ENCODE peak calls at places on chromosomes 3 and 15, in four cellular contexts. Y is transverse colon, N is progenitor cell of endocrine pancreas, K is astrocyte. C is an unnamed sample.

GRCh38 chr3:186025161-186025560 is 83.7 kb downstream of the ETV5 start:
- DNase-seq in Y (no peak), N (no peak), K (peak), C (no peak)

GRCh38 chr3:126371096-126371705 is 14.0 kb upstream of the KLF15 start:
- DNase-seq in N (no peak), Y (no peak), K (no peak), C (no peak)

GRCh38 chr3:42273351-42273750 is 7.4 kb upstream of the CCK start:
- DNase-seq in Y (no peak), K (no peak), N (no peak), C (no peak)

GRCh38 chr3:184543256-184543655 is 18.3 kb upstream of the EPHB3 start:
- DNase-seq in Y (no peak), N (no peak), K (no peak), C (no peak)

GRCh38 chr3:106514431-106514830 is 645.6 kb upstream of the CBLB start:
- DNase-seq in Y (no peak), K (no peak), N (no peak), C (no peak)

GRCh38 chr15:36356978-36357582 is 222.3 kb upstream of the CDIN1 start:
- DNase-seq in K (peak), Y (no peak), N (no peak), C (no peak)

GRCh38 chr3:115658032-115658336 is 34.7 kb downstream of the GAP43 start:
- DNase-seq in N (no peak), K (no peak), Y (no peak), C (no peak)

GRCh38 chr3:100796556-100796955 is 87.3 kb downstream of the TFG start:
- DNase-seq in Y (no peak), K (peak), N (no peak), C (no peak)

GRCh38 chr3:169147246-169148008 is 516.1 kb downstream of the MECOM start:
- DNase-seq in Y (peak), N (peak), K (peak), C (no peak)

GRCh38 chr3:62372621-62373041 is 719 bp downstream of the FEZF2 start:
- DNase-seq in Y (no peak), N (no peak), K (no peak), C (no peak)

GRCh38 chr3:152976232-152976631 is 141.3 kb downstream of the P2RY1 start:
- DNase-seq in N (no peak), Y (no peak), K (no peak), C (no peak)

GRCh38 chr15:39286706-39287105 is 294.2 kb upstream of the THBS1 start:
- DNase-seq in N (no peak), K (no peak), Y (no peak), C (no peak)

GRCh38 chr15:67405208-67406191 is 115.4 kb upstream of the C15orf61 start:
- DNase-seq in Y (no peak), N (no peak), K (peak), C (no peak)

GRCh38 chr15:24861014-24861690 is 93.6 kb upstream of the SNRPN start:
- DNase-seq in K (no peak), Y (no peak), N (no peak), C (no peak)

GRCh38 chr15:41340189-41340695 is 7.6 kb downstream of the NUSAP1 start:
- DNase-seq in N (no peak), K (no peak), Y (no peak), C (no peak)

GRCh38 chr15:90101130-90101968 is 919 bp downstream of the IDH2 start:
- DNase-seq in N (no peak), Y (peak), K (no peak), C (no peak)

DNA sequence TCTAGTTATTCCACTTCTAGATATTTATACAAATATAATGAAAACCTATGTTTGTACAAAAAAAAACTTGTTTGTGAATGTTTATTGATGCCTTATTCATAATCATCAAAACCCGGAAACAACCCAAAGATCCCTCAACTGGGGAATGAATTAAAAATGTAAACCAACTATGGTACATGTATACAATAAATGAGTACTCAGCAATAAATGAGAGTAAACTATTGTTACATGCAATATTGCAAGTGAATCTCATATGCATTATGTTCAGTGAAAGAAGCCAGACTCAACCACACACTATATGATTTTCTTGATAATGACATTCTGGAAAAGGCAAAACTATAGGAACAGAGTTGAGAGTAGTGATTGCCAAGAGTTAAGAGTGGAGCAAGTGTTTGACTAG is 12.3 kb downstream of the ZNF860 start:
- DNase-seq in K (no peak), N (no peak), Y (no peak), C (no peak)
- TF ChIP-seq CTCF in K (no peak), N (no peak), Y (no peak), C (no peak)

GRCh38 chr3:45043715-45044299 is 17.7 kb downstream of the CLEC3B start:
- DNase-seq in K (peak), Y (no peak), N (no peak), C (no peak)
- TF ChIP-seq CTCF in K (peak), Y (no peak), N (no peak), C (no peak)

GRCh38 chr15:77904901-77905300 is 172.6 kb downstream of the TBC1D2B start:
- DNase-seq in K (no peak), N (no peak), Y (no peak), C (no peak)

GRCh38 chr15:77901251-77901881 is 176.1 kb downstream of the TBC1D2B start:
- DNase-seq in N (no peak), Y (no peak), K (no peak), C (no peak)

GRCh38 chr15:77904436-77904821 is 173.1 kb downstream of the TBC1D2B start:
- DNase-seq in N (no peak), K (no peak), Y (no peak), C (no peak)

GRCh38 chr15:77898811-77899730 is 178.4 kb downstream of the TBC1D2B start:
- DNase-seq in N (no peak), K (no peak), Y (no peak), C (no peak)

DNA sequence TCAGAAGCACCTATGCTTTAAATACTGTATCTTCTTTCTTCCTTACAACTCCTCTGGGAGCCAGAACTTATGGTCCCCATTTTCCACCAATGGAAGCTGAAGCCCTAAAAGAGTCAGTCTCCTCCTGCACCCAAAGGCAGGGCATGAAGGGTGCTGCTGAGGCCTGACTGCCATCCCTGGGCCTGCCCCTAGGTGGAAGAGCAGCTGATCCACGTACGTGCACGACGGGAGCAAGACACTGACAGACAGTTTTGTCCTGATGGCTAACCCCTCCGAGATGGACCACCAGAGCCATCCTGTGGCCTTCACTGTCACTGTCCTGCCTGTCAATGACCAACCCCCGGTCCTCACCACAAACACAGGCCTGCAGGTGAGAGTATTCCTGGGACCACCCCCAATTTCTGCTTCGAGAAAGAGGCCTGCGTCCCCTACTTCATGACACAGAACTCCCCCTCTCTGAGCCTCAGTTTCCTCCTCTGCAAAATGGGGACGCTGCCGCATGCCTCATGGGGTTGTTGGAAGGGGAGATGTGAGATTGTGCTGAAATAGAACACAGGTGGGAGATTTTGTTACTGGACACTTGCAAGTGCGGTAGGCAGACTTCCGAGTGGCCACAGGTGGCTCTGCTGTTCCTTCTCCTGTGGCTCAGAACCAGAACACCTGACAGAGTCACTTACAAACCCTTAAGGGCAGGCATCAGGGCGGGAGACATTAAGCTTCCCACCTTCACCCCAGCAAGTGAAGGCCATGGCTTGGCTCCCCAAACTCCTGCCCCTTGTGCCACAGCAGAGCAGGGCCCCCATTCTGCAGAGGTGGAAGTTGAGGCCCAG is 175.4 kb downstream of the TBC1D2B start:
- DNase-seq in Y (no peak), N (no peak), K (no peak), C (no peak)
- TF ChIP-seq CTCF in Y (no peak), N (peak), K (no peak), C (no peak)

GRCh38 chr3:24359645-24360462 is 134.8 kb downstream of the THRB start:
- DNase-seq in N (no peak), K (no peak), Y (no peak), C (no peak)
- TF ChIP-seq CTCF in N (peak), K (no peak), Y (peak), C (no peak)

GRCh38 chr15:29018406-29018805 is 132.6 kb downstream of the APBA2 start:
- DNase-seq in K (no peak), N (no peak), Y (no peak), C (no peak)
- TF ChIP-seq CTCF in K (no peak), N (peak), Y (no peak), C (no peak)

DNA sequence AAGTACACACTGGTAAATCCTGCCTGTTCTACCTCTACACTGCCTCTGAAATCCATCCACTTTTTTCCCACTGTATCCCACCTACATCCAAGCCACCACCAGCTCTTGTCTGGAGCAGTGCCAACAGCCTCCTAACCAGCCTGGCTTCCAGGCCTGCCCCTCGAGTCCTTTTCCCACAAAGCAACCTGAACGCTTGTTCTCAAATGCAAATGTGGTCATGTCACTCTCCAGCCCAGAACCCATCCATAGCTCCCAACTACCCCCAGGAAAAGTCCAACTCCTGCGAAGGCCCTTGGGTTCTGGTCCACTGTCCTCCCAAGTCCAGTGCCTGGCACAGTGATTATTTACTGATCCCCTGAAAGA is 83.8 kb downstream of the SEMA5B start:
- DNase-seq in K (no peak), Y (no peak), N (no peak), C (no peak)
- TF ChIP-seq CTCF in K (no peak), Y (no peak), N (no peak), C (no peak)

DNA sequence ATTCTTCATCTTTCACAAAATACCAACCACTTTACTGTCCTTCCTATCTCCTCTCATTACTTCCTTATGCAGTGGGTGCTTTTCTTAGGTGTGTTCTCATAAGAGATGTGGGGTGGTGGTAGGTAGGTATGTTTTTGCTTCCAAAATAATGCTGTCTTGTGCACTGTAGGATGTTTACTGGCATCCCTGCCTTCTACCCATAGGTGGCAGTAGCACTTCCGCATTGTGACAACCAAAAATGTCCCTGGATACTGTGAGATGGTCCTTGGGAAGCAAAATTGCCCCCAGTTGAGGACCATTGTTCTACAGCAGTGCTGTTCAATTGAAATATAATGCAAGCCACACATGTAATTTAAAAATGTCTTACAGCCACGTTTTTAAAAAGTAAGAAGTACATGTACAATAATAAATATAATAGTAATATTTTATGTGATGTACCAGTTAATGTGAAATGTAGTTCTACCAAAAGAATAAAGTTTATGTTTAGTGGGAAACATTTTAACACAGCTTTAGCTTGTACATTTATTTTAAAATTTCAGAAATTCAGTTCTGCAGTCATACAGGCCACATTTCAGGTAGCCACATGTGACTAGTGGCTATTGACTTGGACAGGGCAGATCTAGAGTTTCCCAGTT is 75.2 kb downstream of the NEO1 start:
- DNase-seq in N (no peak), Y (no peak), K (peak), C (no peak)
- TF ChIP-seq CTCF in N (peak), Y (peak), K (peak), C (no peak)

DNA sequence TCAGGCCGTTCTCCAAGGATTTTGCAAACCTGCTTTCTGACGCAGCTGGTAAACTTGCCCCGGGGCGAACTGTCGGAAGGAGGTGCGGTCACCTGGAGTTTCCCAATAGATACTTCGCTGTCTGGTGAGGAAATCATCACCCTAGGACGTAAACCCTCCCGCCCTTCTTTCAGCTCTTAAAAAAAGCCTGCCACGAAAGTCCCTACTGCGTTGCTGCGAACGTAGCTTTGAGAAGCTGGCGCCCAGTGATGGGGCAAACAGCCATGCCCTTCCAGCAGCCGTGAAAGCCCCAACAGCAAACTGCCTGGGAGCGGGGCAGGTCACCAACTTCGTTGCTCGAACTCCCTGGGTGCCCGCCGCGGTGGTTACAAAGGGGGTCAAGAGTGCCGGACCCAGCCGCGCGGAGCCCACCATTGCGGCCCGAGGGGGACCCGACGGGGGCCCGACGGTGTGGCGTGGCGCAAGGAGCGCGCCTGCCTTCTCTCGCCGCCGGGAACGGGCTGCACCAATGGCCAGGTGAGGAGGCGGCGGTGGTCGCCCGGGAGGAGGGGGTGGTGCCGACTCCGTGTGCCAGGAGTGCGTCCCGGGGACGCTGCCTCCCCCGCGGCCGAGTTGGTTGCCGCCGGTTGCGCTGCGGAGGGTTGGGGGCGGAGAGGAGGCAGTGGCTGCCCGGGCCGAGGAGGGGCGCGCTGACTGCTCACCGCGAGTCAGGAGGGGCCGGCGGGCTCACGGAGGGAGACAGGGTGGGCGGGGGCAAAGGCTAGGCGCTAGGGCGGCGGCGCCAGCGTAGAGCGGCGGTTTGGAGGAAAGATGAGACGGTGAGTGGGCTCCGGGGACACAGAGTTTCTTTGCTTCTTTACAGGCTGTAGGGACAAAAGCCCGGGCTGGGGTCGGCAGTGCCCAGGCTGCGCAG is at the start of gene PHLDB2:
- DNase-seq in K (peak), N (peak), Y (peak), C (no peak)
- TF ChIP-seq CTCF in K (no peak), N (peak), Y (no peak), C (no peak)

GRCh38 chr15:63396546-63396939 is 14.9 kb upstream of the CA12 start:
- DNase-seq in N (no peak), Y (peak), K (no peak), C (no peak)
- TF ChIP-seq CTCF in N (no peak), Y (no peak), K (no peak), C (no peak)